ENCODE peak calls at places on chromosomes 7 and 10, in six cellular contexts. P, L, G, Q, C and V are unnamed samples.

GRCh38 chr7:119175916-119176627 is 951.6 kb downstream of the ANKRD7 start:
- DNase-seq in C (no peak), L (no peak), P (no peak), G (peak), Q (peak), V (peak)

GRCh38 chr7:93016085-93016471 is 101.7 kb downstream of the SAMD9 start:
- DNase-seq in Q (no peak), L (peak), C (no peak), G (no peak), P (no peak), V (no peak)

GRCh38 chr10:129288940-129289468 is 178.0 kb upstream of the MGMT start:
- DNase-seq in Q (no peak), C (no peak), P (no peak), G (no peak), L (no peak), V (no peak)

GRCh38 chr10:101030492-101031127 is 319 bp downstream of the PDZD7 start:
- DNase-seq in L (no peak), G (no peak), P (no peak), Q (no peak), C (no peak), V (no peak)

GRCh38 chr10:106935978-106936451 is 228.5 kb downstream of the SORCS1 start:
- DNase-seq in P (no peak), L (no peak), G (peak), C (no peak), Q (no peak), V (no peak)

GRCh38 chr10:21505711-21506278 is 19.7 kb downstream of the SKIDA1 start:
- DNase-seq in L (no peak), G (no peak), Q (no peak), P (no peak), C (no peak), V (no peak)

GRCh38 chr7:4181446-4181845 is 500.6 kb upstream of the FOXK1 start:
- DNase-seq in P (peak), L (no peak), Q (no peak), C (no peak), G (no peak), V (no peak)

GRCh38 chr7:98394377-98394836 is 6.5 kb downstream of the BAIAP2L1 start:
- DNase-seq in G (no peak), Q (no peak), C (no peak), P (no peak), L (no peak), V (no peak)

GRCh38 chr10:52442576-52442975 is 128.5 kb downstream of the DKK1 start:
- DNase-seq in C (no peak), Q (no peak), G (no peak), P (no peak), L (no peak), V (no peak)

GRCh38 chr10:43461950-43462349 is 25.0 kb downstream of the ZNF487 start:
- DNase-seq in Q (peak), C (no peak), G (peak), L (peak), P (no peak), V (peak)

GRCh38 chr10:74021248-74022055 is 23.5 kb downstream of the VCL start:
- DNase-seq in L (no peak), P (no peak), G (peak), Q (no peak), C (no peak), V (no peak)

GRCh38 chr7:41940760-41941343 is 238.0 kb upstream of the INHBA start:
- DNase-seq in C (peak), G (peak), Q (peak), P (peak), L (no peak), V (peak)

GRCh38 chr7:45133877-45134276 is 22.4 kb upstream of the TBRG4 start:
- DNase-seq in Q (no peak), C (no peak), G (no peak), L (no peak), P (no peak), V (no peak)